ENCODE peak calls at places on chromosomes 11 and 22, in seven cellular contexts. One of them, this sample, is unnamed.

GRCh38 chr11:2551131-2551530 is 106.3 kb downstream of the KCNQ1 start:
- DNase-seq in HEK293T: no peak
- DNase-seq in T-helper 9 cell: no peak
- DNase-seq in smooth muscle cell of the brain vasculature: no peak
- DNase-seq in Caki2: no peak
- DNase-seq in H9: no peak
- DNase-seq in cardiac muscle cell: no peak
- DNase-seq in this sample: no peak

GRCh38 chr11:122187373-122188165 is 71.6 kb upstream of the BLID start:
- DNase-seq in HEK293T: no peak
- DNase-seq in T-helper 9 cell: no peak
- DNase-seq in smooth muscle cell of the brain vasculature: no peak
- DNase-seq in Caki2: no peak
- DNase-seq in H9: no peak
- DNase-seq in cardiac muscle cell: no peak
- DNase-seq in this sample: no peak

GRCh38 chr11:92505689-92506088 is 281.1 kb downstream of the FAT3 start:
- DNase-seq in HEK293T: no peak
- DNase-seq in T-helper 9 cell: no peak
- DNase-seq in smooth muscle cell of the brain vasculature: no peak
- DNase-seq in Caki2: no peak
- DNase-seq in H9: no peak
- DNase-seq in cardiac muscle cell: no peak
- DNase-seq in this sample: no peak

GRCh38 chr22:23752090-23752691 is 1.3 kb upstream of the ZNF70 start:
- DNase-seq in HEK293T: no peak
- DNase-seq in T-helper 9 cell: no peak
- DNase-seq in smooth muscle cell of the brain vasculature: no peak
- DNase-seq in Caki2: no peak
- DNase-seq in H9: no peak
- DNase-seq in cardiac muscle cell: no peak
- DNase-seq in this sample: no peak

GRCh38 chr11:63490551-63491239 is at the start of gene PLAAT5:
- DNase-seq in HEK293T: no peak
- DNase-seq in T-helper 9 cell: peak; percentile 9
- DNase-seq in smooth muscle cell of the brain vasculature: no peak
- DNase-seq in Caki2: no peak
- DNase-seq in H9: peak; percentile 58
- DNase-seq in cardiac muscle cell: peak; percentile 81
- DNase-seq in this sample: no peak

GRCh38 chr11:94219771-94220170 is 84.6 kb upstream of the IZUMO1R start:
- DNase-seq in HEK293T: no peak
- DNase-seq in T-helper 9 cell: no peak
- DNase-seq in smooth muscle cell of the brain vasculature: no peak
- DNase-seq in Caki2: no peak
- DNase-seq in H9: no peak
- DNase-seq in cardiac muscle cell: no peak
- DNase-seq in this sample: no peak

GRCh38 chr11:8256271-8257002 is 7.2 kb downstream of the LMO1 start:
- DNase-seq in HEK293T: no peak
- DNase-seq in T-helper 9 cell: no peak
- DNase-seq in smooth muscle cell of the brain vasculature: no peak
- DNase-seq in Caki2: no peak
- DNase-seq in H9: peak; percentile 9
- DNase-seq in cardiac muscle cell: no peak
- DNase-seq in this sample: no peak

GRCh38 chr22:37818397-37819099 is 4.6 kb upstream of the GALR3 start:
- DNase-seq in HEK293T: no peak
- DNase-seq in T-helper 9 cell: peak; percentile 53
- DNase-seq in smooth muscle cell of the brain vasculature: no peak
- DNase-seq in Caki2: no peak
- DNase-seq in H9: peak; percentile 77
- DNase-seq in cardiac muscle cell: peak; percentile 65
- DNase-seq in this sample: no peak

GRCh38 chr11:69371731-69372588 is 78.0 kb downstream of the MYEOV start:
- DNase-seq in HEK293T: no peak
- DNase-seq in T-helper 9 cell: no peak
- DNase-seq in smooth muscle cell of the brain vasculature: no peak
- DNase-seq in Caki2: no peak
- DNase-seq in H9: peak; percentile 24
- DNase-seq in cardiac muscle cell: no peak
- DNase-seq in this sample: no peak

This sample was measured in SW480.